ENCODE peak calls at places on chromosomes 4 and X, in four cellular contexts. A is occipital lobe; E is CD8-positive, alpha-beta memory T cell; M is T-helper 17 cell. Z is an unnamed sample.

GRCh38 chrX:10055430-10055829 is 88.3 kb downstream of the CLDN34 start:
- DNase-seq in M (no peak), A (no peak), E (no peak), Z (no peak)

GRCh38 chrX:54944816-54945215 is 24.2 kb downstream of the TRO start:
- DNase-seq in E (no peak), A (no peak), M (no peak), Z (no peak)

GRCh38 chrX:123665197-123665596 is 67.7 kb downstream of the THOC2 start:
- DNase-seq in M (no peak), A (no peak), E (no peak), Z (peak)

GRCh38 chr4:143713556-143714289 is 13.2 kb upstream of the FREM3 start:
- DNase-seq in A (no peak), M (no peak), E (no peak), Z (no peak)

GRCh38 chrX:53125506-53125905 is 31.6 kb downstream of the KANTR start:
- DNase-seq in E (no peak), A (no peak), M (no peak), Z (no peak)

GRCh38 chr4:156933633-156934258 is 37.9 kb downstream of the PDGFC start:
- DNase-seq in M (no peak), E (no peak), A (no peak), Z (peak)

GRCh38 chrX:116667346-116667745 is 204.6 kb upstream of the CT83 start:
- DNase-seq in A (no peak), M (no peak), E (no peak), Z (no peak)

GRCh38 chr4:16289872-16290554 is 63.7 kb upstream of the TAPT1 start:
- DNase-seq in M (no peak), E (no peak), A (no peak), Z (peak)

GRCh38 chrX:38627683-38628082 is 66.3 kb downstream of the TSPAN7 start:
- DNase-seq in M (no peak), E (no peak), A (no peak), Z (peak)

GRCh38 chr4:113537183-113537977 is 224.2 kb downstream of the CAMK2D start:
- DNase-seq in M (no peak), E (no peak), A (peak), Z (no peak)

GRCh38 chr4:1043658-1044468 is 32.4 kb downstream of the FGFRL1 start:
- DNase-seq in A (peak), M (peak), E (no peak), Z (peak)

GRCh38 chr4:48913346-48913745 is 6.8 kb upstream of the OCIAD2 start:
- DNase-seq in E (no peak), A (peak), M (no peak), Z (peak)

GRCh38 chr4:173057906-173058305 is 110.7 kb upstream of the GALNT7 start:
- DNase-seq in A (no peak), E (no peak), M (no peak), Z (peak)

GRCh38 chrX:57817302-57817701 is 93.0 kb downstream of the ZXDA start:
- DNase-seq in A (no peak), M (no peak), E (no peak), Z (peak)

GRCh38 chr4:99352602-99353580 is at the start of gene ADH1C:
- DNase-seq in A (no peak), E (no peak), M (no peak), Z (no peak)

GRCh38 chr4:148054275-148054674 is 322.4 kb downstream of the ARHGAP10 start:
- DNase-seq in A (no peak), E (no peak), M (no peak), Z (no peak)